ENCODE peak calls at places on chromosomes 13 and 19, in five cellular contexts. I, Y, J, E and P are unnamed samples.

GRCh38 chr13:106846571-106846970 is 278.6 kb upstream of the ARGLU1 start:
- DNase-seq in I (no peak), Y (no peak), J (no peak), E (no peak), P (no peak)

GRCh38 chr13:29583073-29583785 is 12.3 kb downstream of the SLC7A1 start:
- DNase-seq in I (no peak), Y (peak), J (no peak), E (no peak), P (no peak)

GRCh38 chr13:21936674-21937073 is 265.8 kb downstream of the FGF9 start:
- DNase-seq in I (no peak), Y (no peak), J (no peak), E (no peak), P (no peak)

GRCh38 chr13:44664308-44664707 is 88.2 kb upstream of the TSC22D1 start:
- DNase-seq in I (no peak), Y (no peak), J (no peak), E (no peak), P (no peak)

GRCh38 chr19:10363789-10364281 is 16.5 kb downstream of the TYK2 start:
- DNase-seq in I (no peak), Y (no peak), J (no peak), E (no peak), P (no peak)

GRCh38 chr13:30679483-30680330 is 55.6 kb upstream of the ALOX5AP start:
- DNase-seq in I (peak), Y (no peak), J (peak), E (no peak), P (no peak)

GRCh38 chr19:16385296-16385695 is 60.7 kb downstream of the KLF2 start:
- DNase-seq in I (no peak), Y (no peak), J (no peak), E (peak), P (no peak)

GRCh38 chr13:44012910-44013309 is 133.2 kb downstream of the LACC1 start:
- DNase-seq in I (no peak), Y (no peak), J (no peak), E (no peak), P (no peak)

GRCh38 chr13:27967203-27967735 is 1.8 kb downstream of the CDX2 start:
- DNase-seq in I (no peak), Y (no peak), J (no peak), E (no peak), P (no peak)

GRCh38 chr13:41502021-41502420 is 44.7 kb downstream of the RGCC start:
- DNase-seq in I (no peak), Y (no peak), J (no peak), E (no peak), P (no peak)

GRCh38 chr13:75359266-75359665 is 122.7 kb downstream of the TBC1D4 start:
- DNase-seq in I (no peak), Y (peak), J (no peak), E (no peak), P (no peak)

GRCh38 chr13:94063096-94063495 is 416.4 kb downstream of the DCT start:
- DNase-seq in I (no peak), Y (peak), J (no peak), E (no peak), P (no peak)

GRCh38 chr13:26246154-26246553 is 7.8 kb upstream of the CDK8 start:
- DNase-seq in I (no peak), Y (no peak), J (no peak), E (no peak), P (no peak)

GRCh38 chr19:11018179-11018578 is 57.3 kb downstream of the SMARCA4 start:
- DNase-seq in I (no peak), Y (no peak), J (peak), E (no peak), P (no peak)

GRCh38 chr19:30799854-30800755 is 427.9 kb downstream of the ZNF536 start:
- DNase-seq in I (peak), Y (no peak), J (peak), E (peak), P (no peak)

GRCh38 chr13:30718661-30719520 is 16.5 kb upstream of the ALOX5AP start:
- DNase-seq in I (no peak), Y (peak), J (no peak), E (no peak), P (no peak)

GRCh38 chr19:51127755-51128154 is 3.0 kb downstream of the SIGLEC9 start:
- DNase-seq in I (no peak), Y (no peak), J (no peak), E (no peak), P (no peak)

GRCh38 chr13:78958019-78958418 is 299.1 kb upstream of the OBI1 start:
- DNase-seq in I (no peak), Y (no peak), J (no peak), E (no peak), P (no peak)

GRCh38 chr13:28116736-28117135 is 16.4 kb upstream of the FLT3 start:
- DNase-seq in I (no peak), Y (no peak), J (no peak), E (no peak), P (no peak)

GRCh38 chr13:61286148-61286745 is 129.4 kb downstream of the PCDH20 start:
- DNase-seq in I (no peak), Y (no peak), J (no peak), E (no peak), P (no peak)